ENCODE peak calls at places on chromosomes 16 and 17, in five cellular contexts. S is WERI-Rb-1, J is neural progenitor cell, K is A549, E is tibial artery. R is an unnamed sample.

GRCh38 chr17:70137451-70138230 is 31.7 kb upstream of the KCNJ2 start:
- DNase-seq in S (no peak), J (no peak), K (peak), E (peak), R (peak)

GRCh38 chr17:83143817-83144231 is 64.4 kb downstream of the METRNL start:
- DNase-seq in S (no peak), J (no peak), K (no peak), E (no peak), R (peak)

GRCh38 chr17:21689604-21690003 is 2.7 kb upstream of the KCNJ18 start:
- DNase-seq in S (no peak), J (no peak), K (peak), E (peak), R (peak)

GRCh38 chr17:6755281-6755680 is 565 bp upstream of the XAF1 start:
- DNase-seq in S (no peak), J (peak), K (no peak), E (peak), R (peak)

GRCh38 chr17:83053779-83054451 is 25.5 kb upstream of the METRNL start:
- DNase-seq in S (peak), J (no peak), K (no peak), E (peak), R (peak)

GRCh38 chr17:43372273-43372911 is 26.4 kb upstream of the ARL4D start:
- DNase-seq in S (no peak), J (no peak), K (no peak), E (no peak), R (peak)

GRCh38 chr17:58289869-58290268 is 9.1 kb upstream of the MPO start:
- DNase-seq in S (no peak), J (no peak), K (no peak), E (no peak), R (no peak)

GRCh38 chr16:66656547-66656946 is 40.0 kb downstream of the CMTM4 start:
- DNase-seq in S (no peak), J (no peak), K (no peak), E (no peak), R (no peak)

GRCh38 chr16:84391151-84391873 is 23.0 kb downstream of the ATP2C2 start:
- DNase-seq in S (no peak), J (no peak), K (no peak), E (no peak), R (no peak)

DNA sequence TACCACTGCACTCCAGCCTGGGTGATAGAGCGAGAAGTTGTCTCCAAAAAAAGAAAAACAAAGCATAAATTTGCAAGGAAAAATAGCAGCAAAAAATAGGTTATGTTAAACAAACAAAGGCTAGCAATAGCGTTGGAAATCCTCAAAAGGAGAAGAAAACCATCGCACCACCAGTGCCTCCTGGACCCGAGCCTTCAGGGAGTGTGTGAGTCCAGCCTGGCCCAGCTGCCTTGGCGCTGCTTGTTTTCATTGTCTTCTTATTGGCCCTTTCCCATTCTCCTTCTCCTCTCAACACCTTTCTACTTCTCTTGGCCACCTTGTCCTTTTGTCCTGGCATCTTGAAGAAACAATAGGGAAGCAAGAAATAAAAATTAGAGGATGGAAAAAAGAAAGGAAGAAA is 4.5 kb upstream of the UBALD2 start:
- DNase-seq in S (no peak), J (no peak), K (no peak), E (no peak), R (no peak)
- H3K27ac ChIP-seq in S (no peak), J (no peak), K (no peak), E (no peak), R (no peak)

GRCh38 chr17:76432004-76432403 is 20.9 kb downstream of the UBE2O start:
- DNase-seq in S (no peak), J (no peak), K (no peak), E (no peak), R (no peak)
- TF ChIP-seq CTCF in S (no peak), J (no peak), K (no peak), E (no peak), R (no peak)

GRCh38 chr17:45931677-45932076 is 37.3 kb downstream of the MAPT start:
- DNase-seq in S (no peak), J (no peak), K (no peak), E (no peak), R (no peak)

GRCh38 chr17:45935710-45936509 is 41.6 kb downstream of the MAPT start:
- DNase-seq in S (no peak), J (no peak), K (no peak), E (no peak), R (no peak)

GRCh38 chr17:45935197-45935709 is 40.9 kb downstream of the MAPT start:
- DNase-seq in S (no peak), J (no peak), K (no peak), E (no peak), R (no peak)

GRCh38 chr17:45936610-45937009 is 42.3 kb downstream of the MAPT start:
- DNase-seq in S (no peak), J (no peak), K (no peak), E (no peak), R (no peak)

GRCh38 chr17:45934044-45934979 is 40.0 kb downstream of the MAPT start:
- DNase-seq in S (no peak), J (no peak), K (no peak), E (no peak), R (no peak)
- H3K27ac ChIP-seq in S (no peak), J (no peak), K (no peak), E (no peak), R (no peak)

GRCh38 chr16:9415588-9415987 is 324.1 kb downstream of the HAPSTR1 start:
- DNase-seq in S (peak), J (no peak), K (no peak), E (no peak), R (no peak)
- TF ChIP-seq CTCF in S (peak), J (no peak), K (no peak), E (no peak), R (no peak)

GRCh38 chr16:85947511-85948509 is 48.8 kb downstream of the IRF8 start:
- DNase-seq in S (no peak), J (no peak), K (no peak), E (no peak), R (no peak)
- H3K27ac ChIP-seq in S (no peak), J (no peak), K (no peak), E (no peak), R (no peak)

GRCh38 chr16:13100970-13101369 is 199.6 kb downstream of the SHISA9 start:
- DNase-seq in S (no peak), J (no peak), K (no peak), E (no peak), R (no peak)
- TF ChIP-seq CTCF in S (no peak), J (no peak), K (no peak), E (no peak), R (no peak)

DNA sequence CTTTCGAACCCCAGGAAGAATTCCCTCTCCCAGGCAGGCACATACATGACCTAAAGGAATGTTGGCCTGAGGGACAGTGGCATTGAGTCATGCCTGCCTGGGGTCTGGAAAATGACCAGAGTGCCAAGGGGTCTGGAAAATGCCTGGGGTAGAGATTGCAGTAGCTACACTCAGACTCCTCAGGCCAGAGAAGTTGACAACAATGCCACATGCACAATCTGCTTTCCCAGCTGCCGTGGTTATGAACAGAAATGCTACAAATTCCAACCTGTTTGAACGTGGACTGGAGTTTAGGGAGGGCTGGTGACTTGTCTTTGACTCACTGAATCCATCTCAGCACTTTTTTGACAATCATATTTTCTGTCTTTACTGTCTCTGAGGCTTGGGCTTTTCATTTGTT is 250.0 kb downstream of the ABCC12 start:
- DNase-seq in S (no peak), J (no peak), K (no peak), E (no peak), R (no peak)
- H3K27ac ChIP-seq in S (no peak), J (no peak), K (no peak), E (no peak), R (no peak)

DNA sequence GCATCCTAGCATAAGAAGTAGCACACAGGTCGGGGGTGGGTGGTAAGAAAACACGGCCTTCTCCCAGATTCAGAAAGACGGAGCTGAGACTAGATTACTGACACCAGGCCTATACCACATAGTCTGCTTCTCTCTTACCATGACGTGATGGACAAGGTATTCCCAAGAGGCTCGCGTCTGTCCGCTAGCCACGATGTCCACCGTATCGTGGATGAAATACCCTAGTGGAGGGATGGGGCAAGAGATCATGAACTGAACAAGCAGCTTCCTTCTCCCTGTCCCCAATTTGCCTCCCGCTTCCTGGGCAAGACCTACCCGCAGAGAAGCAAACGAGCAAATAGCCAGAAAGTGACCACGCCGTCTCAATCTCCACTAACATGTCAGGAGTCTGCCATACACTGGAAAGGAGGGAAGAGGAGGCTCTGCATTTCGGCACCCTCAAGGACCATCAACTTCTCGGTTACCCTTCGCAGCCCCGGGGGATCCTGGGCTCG is 820 bp downstream of the TLCD1 start:
- DNase-seq in S (peak), J (no peak), K (peak), E (no peak), R (peak)
- TF ChIP-seq CTCF in S (peak), J (peak), K (no peak), E (no peak), R (no peak)

R was measured in sigmoid colon.